ENCODE peak calls at places on chromosomes 3 and 15, in seven cellular contexts. F is H9, N is neuronal stem cell, P is trophoblast cell, O is IMR-90, H is H1, R is mesenchymal stem cell. D is an unnamed sample.

GRCh38 chr3:10964537-10965167 is 27.9 kb upstream of the SLC6A1 start:
- DNase-seq in F (peak; percentile 53), N (peak; percentile 69), P (peak; percentile 31), O (peak; percentile 3), H (no peak), R (no peak), D (peak; percentile 59)

GRCh38 chr3:33144433-33144832 is 30.6 kb downstream of the CRTAP start:
- DNase-seq in F (peak; percentile 79), N (no peak), P (no peak), O (no peak), H (peak; percentile 27), R (no peak), D (peak; percentile 74)

GRCh38 chr15:57931570-57931969 is 133.9 kb downstream of the ALDH1A2 start:
- DNase-seq in F (no peak), N (no peak), P (no peak), O (no peak), H (no peak), R (no peak), D (no peak)

GRCh38 chr3:9727041-9727595 is 4.4 kb upstream of the BRPF1 start:
- DNase-seq in F (peak; percentile 90), N (no peak), P (peak; percentile 12), O (no peak), H (peak; percentile 64), R (no peak), D (peak; percentile 91)

GRCh38 chr3:25339220-25339619 is 88.8 kb upstream of the RARB start:
- DNase-seq in F (no peak), N (no peak), P (no peak), O (no peak), H (no peak), R (no peak), D (no peak)

GRCh38 chr3:149277338-149277813 is 55.7 kb upstream of the CP start:
- DNase-seq in F (no peak), N (no peak), P (no peak), O (peak; percentile 84), H (no peak), R (peak; percentile 83), D (peak; percentile 54)

GRCh38 chr3:122497425-122497824 is 17.3 kb downstream of the KPNA1 start:
- DNase-seq in F (no peak), N (no peak), P (peak; percentile 16), O (peak; percentile 91), H (no peak), R (peak; percentile 90), D (no peak)

GRCh38 chr15:65512189-65512588 is 5.3 kb downstream of the DPP8 start:
- DNase-seq in F (no peak), N (no peak), P (no peak), O (no peak), H (no peak), R (no peak), D (no peak)

GRCh38 chr15:40069178-40070165 is 30.5 kb upstream of the SRP14 start:
- DNase-seq in F (peak; percentile 71), N (no peak), P (no peak), O (no peak), H (no peak), R (no peak), D (peak; percentile 77)

GRCh38 chr3:188916934-188917391 is 254.8 kb upstream of the TPRG1 start:
- DNase-seq in F (no peak), N (no peak), P (no peak), O (no peak), H (no peak), R (peak; percentile 26), D (no peak)

GRCh38 chr15:93982226-93982641 is 249.1 kb upstream of the MCTP2 start:
- DNase-seq in F (no peak), N (no peak), P (no peak), O (no peak), H (no peak), R (no peak), D (no peak)

GRCh38 chr15:93983501-93983900 is 247.9 kb upstream of the MCTP2 start:
- DNase-seq in F (no peak), N (no peak), P (peak; percentile 58), O (no peak), H (no peak), R (no peak), D (no peak)

GRCh38 chr15:93981706-93982105 is 249.7 kb upstream of the MCTP2 start:
- DNase-seq in F (no peak), N (no peak), P (no peak), O (no peak), H (no peak), R (no peak), D (no peak)

GRCh38 chr15:93985173-93985572 is 246.2 kb upstream of the MCTP2 start:
- DNase-seq in F (no peak), N (no peak), P (no peak), O (no peak), H (no peak), R (no peak), D (no peak)

DNA sequence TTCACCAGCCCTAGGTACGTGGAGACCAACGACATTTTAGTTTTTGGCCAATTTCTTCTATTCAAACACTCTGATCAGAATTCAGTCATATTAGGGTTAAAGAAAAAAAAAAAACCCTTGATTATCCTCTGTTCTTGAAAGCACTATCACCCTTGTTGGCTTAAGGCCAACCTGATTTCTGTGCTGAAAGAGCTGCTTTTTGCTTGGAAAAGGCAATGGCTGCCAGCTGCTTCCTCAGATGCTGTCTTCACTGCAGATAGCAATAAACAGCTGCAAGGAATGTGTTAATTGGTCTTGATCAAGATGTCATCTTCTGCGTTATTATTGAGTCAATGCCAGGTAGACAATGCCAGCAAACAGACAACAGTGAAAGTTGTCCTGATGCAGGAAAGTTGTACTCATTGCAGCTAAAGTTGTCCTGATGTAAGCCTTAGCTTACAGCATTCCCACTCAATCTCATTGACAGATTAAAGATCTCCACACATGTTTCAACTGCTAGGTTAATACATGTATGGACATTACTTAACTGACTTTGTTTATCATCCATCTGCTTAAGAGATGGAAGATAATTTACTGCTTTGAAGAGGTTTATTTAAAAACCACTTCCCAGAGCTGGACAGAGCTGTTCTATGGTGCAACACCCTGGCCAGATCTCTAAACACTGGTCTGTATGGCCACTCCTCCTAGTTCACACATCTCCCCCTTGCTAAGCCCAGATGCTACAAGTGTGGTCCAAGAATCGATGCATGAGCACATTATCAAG is 251.0 kb upstream of the MCTP2 start:
- DNase-seq in F (no peak), N (no peak), P (no peak), O (no peak), H (no peak), R (peak; percentile 52), D (no peak)
- H3K9ac ChIP-seq in F (no peak overlapping the region), N (no peak overlapping the region), P (no peak overlapping the region), O (no peak overlapping the region), H (no peak overlapping the region), R (no peak overlapping the region), D (no peak overlapping the region)

GRCh38 chr15:70956196-70956595 is 63.6 kb downstream of the LRRC49 start:
- DNase-seq in F (no peak), N (no peak), P (no peak), O (peak; percentile 34), H (no peak), R (no peak), D (no peak)

GRCh38 chr15:70956596-70956995 is 64.0 kb downstream of the LRRC49 start:
- DNase-seq in F (no peak), N (no peak), P (no peak), O (no peak), H (no peak), R (no peak), D (no peak)

GRCh38 chr15:70954733-70955132 is 62.1 kb downstream of the LRRC49 start:
- DNase-seq in F (no peak), N (no peak), P (no peak), O (no peak), H (no peak), R (no peak), D (no peak)

GRCh38 chr15:70955151-70955550 is 62.5 kb downstream of the LRRC49 start:
- DNase-seq in F (no peak), N (no peak), P (no peak), O (peak; percentile 49), H (no peak), R (peak; percentile 19), D (no peak)

GRCh38 chr15:70954176-70954575 is 61.5 kb downstream of the LRRC49 start:
- DNase-seq in F (no peak), N (no peak), P (no peak), O (no peak), H (no peak), R (no peak), D (no peak)
- H3K4ac ChIP-seq in F (no peak overlapping the region), N (no peak overlapping the region), P (no peak overlapping the region), O (peak overlapping the region; percentile 0), H (no peak overlapping the region), R (no peak overlapping the region), D (no peak overlapping the region)

GRCh38 chr3:184593923-184594303 is 32.3 kb downstream of the EPHB3 start:
- DNase-seq in F (no peak), N (no peak), P (no peak), O (no peak), H (no peak), R (no peak), D (no peak)
- H3K9ac ChIP-seq in F (no peak overlapping the region), N (no peak overlapping the region), P (no peak overlapping the region), O (no peak overlapping the region), H (no peak overlapping the region), R (no peak overlapping the region), D (no peak overlapping the region)

DNA sequence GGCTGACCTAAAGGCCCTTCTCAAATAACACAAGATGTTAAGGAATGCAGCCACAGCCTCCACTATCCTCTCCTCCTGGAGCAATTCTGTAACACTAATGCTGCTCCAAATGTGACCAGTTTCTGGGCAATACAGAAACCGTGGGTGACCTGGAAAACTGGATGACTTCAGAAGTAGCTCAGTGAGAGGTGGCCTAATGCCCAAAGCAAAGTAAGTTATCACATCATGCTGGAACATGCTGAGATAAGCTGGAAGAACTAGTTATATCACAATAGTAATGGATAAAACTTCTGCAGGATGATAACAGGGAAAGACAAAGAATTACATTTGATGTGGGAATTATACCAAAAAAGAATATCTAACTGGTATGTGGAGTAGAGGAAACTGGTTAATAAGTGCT is 72.0 kb downstream of the DHX30 start:
- DNase-seq in F (no peak), N (no peak), P (no peak), O (peak; percentile 27), H (no peak), R (no peak), D (no peak)
- H3K4ac ChIP-seq in F (no peak overlapping the region), N (no peak overlapping the region), P (no peak overlapping the region), O (no peak overlapping the region), H (no peak overlapping the region), R (no peak overlapping the region), D (no peak overlapping the region)

DNA sequence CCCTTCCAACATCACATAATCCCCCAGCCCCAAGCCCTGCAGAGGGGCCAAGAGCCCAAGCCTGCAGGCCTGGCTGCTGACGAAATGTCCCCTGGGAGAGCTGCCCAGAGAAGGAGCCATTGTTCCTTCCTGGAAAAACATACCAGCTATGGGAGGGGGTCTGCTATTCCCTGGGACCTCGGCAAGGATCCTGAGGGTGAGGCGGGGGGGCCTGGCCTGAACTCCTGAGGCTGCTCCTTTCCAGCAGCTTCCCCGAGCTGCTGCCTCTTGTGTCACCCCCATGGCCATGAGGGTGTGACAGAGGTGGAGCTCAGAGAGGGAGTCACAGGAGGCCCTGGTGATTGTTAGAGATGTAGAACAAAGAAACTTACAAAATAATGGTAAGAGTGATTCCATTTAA is 12.9 kb downstream of the LOXL1 start:
- DNase-seq in F (no peak), N (no peak), P (no peak), O (no peak), H (no peak), R (no peak), D (no peak)
- H3K9ac ChIP-seq in F (no peak overlapping the region), N (peak overlapping the region; percentile 21), P (no peak overlapping the region), O (no peak overlapping the region), H (no peak overlapping the region), R (peak overlapping the region; percentile 75), D (no peak overlapping the region)